ENCODE peak calls at places on chromosomes 16 and 17, in five cellular contexts. One of them, this sample, is unnamed.

GRCh38 chr16:783404-784161 is 4.6 kb downstream of the RPUSD1 start:
- DNase-seq in PC-3: no peak
- DNase-seq in GM23248: no peak
- DNase-seq in GM23338: no peak
- DNase-seq in MM.1S: no peak
- DNase-seq in this sample: no peak

GRCh38 chr16:75130150-75130771 is 13.7 kb upstream of the LDHD start:
- DNase-seq in GM23248: no peak
- DNase-seq in PC-3: peak; percentile 13
- DNase-seq in MM.1S: no peak
- DNase-seq in GM23338: peak; percentile 58
- DNase-seq in this sample: no peak

GRCh38 chr17:29568331-29569244 is at the start of gene TP53I13:
- DNase-seq in GM23338: peak; percentile 87
- DNase-seq in GM23248: peak; percentile 78
- DNase-seq in PC-3: peak; percentile 74
- DNase-seq in MM.1S: peak; percentile 90
- DNase-seq in this sample: peak; percentile 93

GRCh38 chr16:56637814-56638750 is at the start of gene MT1A:
- DNase-seq in MM.1S: no peak
- DNase-seq in PC-3: no peak
- DNase-seq in GM23248: peak; percentile 74
- DNase-seq in GM23338: peak; percentile 79
- DNase-seq in this sample: peak; percentile 80

GRCh38 chr17:58403312-58403711 is 14.0 kb downstream of the RNF43 start:
- DNase-seq in GM23338: peak; percentile 79
- DNase-seq in GM23248: no peak
- DNase-seq in PC-3: no peak
- DNase-seq in MM.1S: no peak
- DNase-seq in this sample: peak; percentile 49

GRCh38 chr16:85379041-85380001 is 233.8 kb upstream of the GSE1 start:
- DNase-seq in MM.1S: no peak
- DNase-seq in GM23248: no peak
- DNase-seq in PC-3: no peak
- DNase-seq in GM23338: no peak
- DNase-seq in this sample: no peak

GRCh38 chr16:89330177-89330856 is 112.8 kb downstream of the ZNF778 start:
- DNase-seq in GM23248: peak; percentile 39
- DNase-seq in PC-3: peak; percentile 94
- DNase-seq in MM.1S: no peak
- DNase-seq in GM23338: peak; percentile 60
- DNase-seq in this sample: no peak

GRCh38 chr17:35892091-35892637 is 12.0 kb upstream of the CCL5 start:
- DNase-seq in MM.1S: no peak
- DNase-seq in GM23338: peak; percentile 2
- DNase-seq in PC-3: no peak
- DNase-seq in GM23248: no peak
- DNase-seq in this sample: no peak

GRCh38 chr17:82213251-82214011 is 789 bp upstream of the CCDC57 start:
- DNase-seq in MM.1S: no peak
- DNase-seq in GM23248: peak; percentile 93
- DNase-seq in GM23338: peak; percentile 66
- DNase-seq in PC-3: peak; percentile 56
- DNase-seq in this sample: peak; percentile 66

GRCh38 chr16:80807916-80808315 is 3.5 kb upstream of the CDYL2 start:
- DNase-seq in MM.1S: no peak
- DNase-seq in PC-3: no peak
- DNase-seq in GM23338: no peak
- DNase-seq in GM23248: no peak
- DNase-seq in this sample: no peak

GRCh38 chr16:89720520-89720858 is 209 bp downstream of the VPS9D1 start:
- DNase-seq in PC-3: peak; percentile 42
- DNase-seq in GM23248: peak; percentile 68
- DNase-seq in GM23338: peak; percentile 67
- DNase-seq in MM.1S: no peak
- DNase-seq in this sample: peak; percentile 81

GRCh38 chr17:83194189-83194565 is 114.8 kb downstream of the METRNL start:
- DNase-seq in GM23338: no peak
- DNase-seq in GM23248: peak; percentile 31
- DNase-seq in PC-3: no peak
- DNase-seq in MM.1S: no peak
- DNase-seq in this sample: no peak

GRCh38 chr17:40095944-40096791 is 4.2 kb downstream of the NR1D1 start:
- DNase-seq in PC-3: no peak
- DNase-seq in MM.1S: peak; percentile 98
- DNase-seq in GM23338: no peak
- DNase-seq in GM23248: peak; percentile 33
- DNase-seq in this sample: no peak

GRCh38 chr17:74061758-74062157 is 141.7 kb upstream of the RPL38 start:
- DNase-seq in GM23248: no peak
- DNase-seq in GM23338: no peak
- DNase-seq in MM.1S: no peak
- DNase-seq in PC-3: no peak
- DNase-seq in this sample: no peak

GRCh38 chr17:19720210-19720475 is 3.8 kb upstream of the SLC47A2 start:
- DNase-seq in GM23338: no peak
- DNase-seq in MM.1S: no peak
- DNase-seq in PC-3: no peak
- DNase-seq in GM23248: no peak
- DNase-seq in this sample: no peak

GRCh38 chr17:62919388-62919787 is 46.6 kb upstream of the TANC2 start:
- DNase-seq in GM23338: no peak
- DNase-seq in GM23248: no peak
- DNase-seq in MM.1S: no peak
- DNase-seq in PC-3: peak; percentile 53
- DNase-seq in this sample: no peak

GRCh38 chr17:21379080-21379711 is 3.0 kb downstream of the KCNJ12 start:
- DNase-seq in PC-3: no peak
- DNase-seq in GM23248: no peak
- DNase-seq in MM.1S: no peak
- DNase-seq in GM23338: no peak
- DNase-seq in this sample: no peak

GRCh38 chr16:85916141-85916890 is 17.4 kb downstream of the IRF8 start:
- DNase-seq in MM.1S: no peak
- DNase-seq in GM23248: no peak
- DNase-seq in GM23338: no peak
- DNase-seq in PC-3: peak; percentile 27
- DNase-seq in this sample: no peak

GRCh38 chr16:86041807-86042206 is 142.8 kb downstream of the IRF8 start:
- DNase-seq in GM23248: no peak
- DNase-seq in GM23338: no peak
- DNase-seq in MM.1S: no peak
- DNase-seq in PC-3: no peak
- DNase-seq in this sample: no peak

GRCh38 chr17:70521821-70522256 is 352.5 kb downstream of the KCNJ2 start:
- DNase-seq in GM23248: no peak
- DNase-seq in PC-3: peak; percentile 31
- DNase-seq in MM.1S: no peak
- DNase-seq in GM23338: no peak
- DNase-seq in this sample: no peak

GRCh38 chr17:7001562-7001961 is 5.7 kb downstream of the ALOX12 start:
- DNase-seq in GM23338: peak; percentile 69
- DNase-seq in MM.1S: peak; percentile 54
- DNase-seq in PC-3: no peak
- DNase-seq in GM23248: peak; percentile 32
- DNase-seq in this sample: peak; percentile 52

GRCh38 chr16:85612191-85612800 is 826 bp upstream of the GSE1 start:
- DNase-seq in PC-3: peak; percentile 88
- DNase-seq in GM23338: no peak
- DNase-seq in MM.1S: no peak
- DNase-seq in GM23248: peak; percentile 97
- DNase-seq in this sample: peak; percentile 55

GRCh38 chr16:69176033-69176780 is 10.8 kb upstream of the SNTB2 start:
- DNase-seq in PC-3: no peak
- DNase-seq in GM23338: no peak
- DNase-seq in MM.1S: no peak
- DNase-seq in GM23248: peak; percentile 85
- DNase-seq in this sample: no peak

GRCh38 chr17:27506348-27507218 is 50.3 kb downstream of the KSR1 start:
- DNase-seq in PC-3: peak; percentile 36
- DNase-seq in GM23338: peak; percentile 87
- DNase-seq in MM.1S: no peak
- DNase-seq in GM23248: no peak
- DNase-seq in this sample: peak; percentile 35

GRCh38 chr16:29662729-29663019 is 373 bp upstream of the SPN start:
- DNase-seq in PC-3: no peak
- DNase-seq in GM23248: no peak
- DNase-seq in GM23338: no peak
- DNase-seq in MM.1S: no peak
- DNase-seq in this sample: no peak

GRCh38 chr17:63647065-63647725 is 25.0 kb downstream of the MAP3K3 start:
- DNase-seq in GM23248: peak; percentile 43
- DNase-seq in MM.1S: no peak
- DNase-seq in GM23338: no peak
- DNase-seq in PC-3: peak; percentile 81
- DNase-seq in this sample: no peak

GRCh38 chr17:58254803-58255202 is 16.4 kb downstream of the LPO start:
- DNase-seq in PC-3: peak; percentile 35
- DNase-seq in MM.1S: no peak
- DNase-seq in GM23338: peak; percentile 79
- DNase-seq in GM23248: no peak
- DNase-seq in this sample: no peak

GRCh38 chr17:20225162-20226115 is 216.3 kb downstream of the SPECC1 start:
- DNase-seq in MM.1S: no peak
- DNase-seq in GM23338: peak; percentile 41
- DNase-seq in PC-3: peak; percentile 34
- DNase-seq in GM23248: no peak
- DNase-seq in this sample: no peak

GRCh38 chr16:75266738-75267630 is 15.6 kb upstream of the BCAR1 start:
- DNase-seq in MM.1S: no peak
- DNase-seq in PC-3: no peak
- DNase-seq in GM23248: no peak
- DNase-seq in GM23338: no peak
- DNase-seq in this sample: no peak

GRCh38 chr16:47777191-47777590 is 316.1 kb downstream of the PHKB start:
- DNase-seq in PC-3: peak; percentile 79
- DNase-seq in MM.1S: no peak
- DNase-seq in GM23248: peak; percentile 26
- DNase-seq in GM23338: no peak
- DNase-seq in this sample: no peak

GRCh38 chr17:71276071-71276470 is 844.7 kb upstream of the SOX9 start:
- DNase-seq in GM23248: no peak
- DNase-seq in GM23338: no peak
- DNase-seq in MM.1S: no peak
- DNase-seq in PC-3: no peak
- DNase-seq in this sample: no peak

GRCh38 chr17:73092518-73093135 is at the start of gene SLC39A11:
- DNase-seq in MM.1S: peak; percentile 95
- DNase-seq in PC-3: peak; percentile 97
- DNase-seq in GM23248: peak; percentile 96
- DNase-seq in GM23338: peak; percentile 98
- DNase-seq in this sample: peak; percentile 95

GRCh38 chr17:13940858-13941665 is 128.2 kb upstream of the COX10 start:
- DNase-seq in MM.1S: no peak
- DNase-seq in GM23248: peak; percentile 79
- DNase-seq in PC-3: peak; percentile 90
- DNase-seq in GM23338: peak; percentile 34
- DNase-seq in this sample: no peak
- H3F3A ChIP-seq in MM.1S: no peaks in the 10 kb centered on the region
- H3F3A ChIP-seq in GM23248: peaks cover 5% of the 10 kb centered on the region
- H3F3A ChIP-seq in PC-3: no peaks in the 10 kb centered on the region
- H3F3A ChIP-seq in GM23338: no peaks in the 10 kb centered on the region
- H3F3A ChIP-seq in this sample: no peaks in the 10 kb centered on the region

GRCh38 chr17:61458000-61458399 is 5.8 kb downstream of the TBX4 start:
- DNase-seq in GM23338: no peak
- DNase-seq in MM.1S: no peak
- DNase-seq in PC-3: no peak
- DNase-seq in GM23248: no peak
- DNase-seq in this sample: no peak

GRCh38 chr17:61458491-61459433 is 6.5 kb downstream of the TBX4 start:
- DNase-seq in PC-3: no peak
- DNase-seq in GM23338: peak; percentile 81
- DNase-seq in GM23248: no peak
- DNase-seq in MM.1S: no peak
- DNase-seq in this sample: no peak

GRCh38 chr17:61455754-61456681 is 3.8 kb downstream of the TBX4 start:
- DNase-seq in GM23248: no peak
- DNase-seq in PC-3: no peak
- DNase-seq in MM.1S: no peak
- DNase-seq in GM23338: peak; percentile 51
- DNase-seq in this sample: peak; percentile 50

GRCh38 chr17:61456688-61457225 is 4.5 kb downstream of the TBX4 start:
- DNase-seq in GM23248: peak; percentile 36
- DNase-seq in MM.1S: no peak
- DNase-seq in PC-3: no peak
- DNase-seq in GM23338: no peak
- DNase-seq in this sample: peak; percentile 52

DNA sequence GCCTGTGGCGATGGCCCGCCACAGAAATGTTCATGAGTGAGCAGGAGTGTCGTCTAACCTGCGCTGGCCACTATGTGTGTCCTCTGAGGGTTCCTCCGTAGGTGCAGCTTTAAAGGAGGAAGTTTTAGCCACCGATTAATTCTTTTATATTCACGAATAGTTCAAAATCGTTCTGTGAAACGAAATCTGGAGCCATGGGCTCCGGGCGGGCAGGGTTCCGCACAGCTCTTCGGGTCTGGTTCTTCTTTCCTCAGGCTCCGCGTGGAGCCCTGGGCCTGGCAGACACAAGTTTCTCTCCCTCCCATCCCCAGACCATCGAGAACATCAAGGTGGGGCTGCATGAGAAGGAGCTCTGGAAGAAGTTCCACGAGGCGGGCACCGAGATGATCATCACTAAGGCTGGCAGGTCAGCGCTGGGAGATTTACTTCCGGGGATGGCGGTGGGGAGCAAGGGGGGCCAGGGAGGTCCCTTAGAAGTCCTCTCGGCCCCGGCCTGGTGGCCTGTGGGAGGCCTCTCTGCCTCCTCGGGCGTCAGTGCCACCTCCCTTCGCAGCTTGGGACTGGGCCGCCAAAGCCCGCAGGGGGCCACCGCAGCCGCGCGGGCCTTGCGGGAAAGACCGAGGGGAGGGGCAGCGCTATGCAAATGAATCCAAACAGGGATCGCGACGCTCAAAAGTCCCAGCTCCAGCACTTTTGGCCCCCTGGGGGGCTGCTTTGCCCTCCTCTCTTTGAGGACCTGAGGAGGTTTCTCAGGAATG is 5.2 kb downstream of the TBX4 start:
- DNase-seq in GM23338: peak; percentile 71
- DNase-seq in PC-3: no peak
- DNase-seq in MM.1S: no peak
- DNase-seq in GM23248: peak; percentile 23
- DNase-seq in this sample: peak; percentile 77
- TF ChIP-seq EZH2 in GM23338: peak; percentile 91
- TF ChIP-seq EZH2 in PC-3: no peak
- TF ChIP-seq EZH2 in MM.1S: no peak
- TF ChIP-seq EZH2 in GM23248: peak; percentile 94
- TF ChIP-seq EZH2 in this sample: peak; percentile 100

GRCh38 chr16:10314811-10315210 is 71.0 kb upstream of the ATF7IP2 start:
- DNase-seq in PC-3: peak; percentile 36
- DNase-seq in GM23248: peak; percentile 24
- DNase-seq in GM23338: no peak
- DNase-seq in MM.1S: peak; percentile 48
- DNase-seq in this sample: no peak
- TF ChIP-seq EZH2phosphoT487 in PC-3: no peak
- TF ChIP-seq EZH2phosphoT487 in GM23248: no peak
- TF ChIP-seq EZH2phosphoT487 in GM23338: no peak
- TF ChIP-seq EZH2phosphoT487 in MM.1S: no peak
- TF ChIP-seq EZH2phosphoT487 in this sample: no peak

GRCh38 chr16:1989826-1990335 is at the start of gene SYNGR3:
- DNase-seq in GM23248: peak; percentile 66
- DNase-seq in PC-3: peak; percentile 39
- DNase-seq in GM23338: peak; percentile 54
- DNase-seq in MM.1S: no peak
- DNase-seq in this sample: peak; percentile 71
- H3F3A ChIP-seq in GM23248: peaks cover 10% of the 10 kb centered on the region
- H3F3A ChIP-seq in PC-3: no peaks in the 10 kb centered on the region
- H3F3A ChIP-seq in GM23338: peaks cover 22% of the 10 kb centered on the region
- H3F3A ChIP-seq in MM.1S: peaks cover 17% of the 10 kb centered on the region
- H3F3A ChIP-seq in this sample: peaks cover 49% of the 10 kb centered on the region

This sample was measured in neural progenitor cell.